ENCODE peak calls at places on chromosomes 3 and 15, in nine cellular contexts. R is HEK293T; C is activated effector memory CD4-positive, alpha-beta T cell treated with Interleukin-2 at 50 U/mL for 16 hours; Z is left ventricle myocardium superior; E is neural progenitor cell; A is tibial nerve; B is tibial artery; I is neural crest cell; K is fibroblast of the conjunctiva. G is an unnamed sample.
A peak's percentile ranks its signal among the peaks of the same experiment; 100 is the strongest.

GRCh38 chr3:107412376-107412775 is 35.1 kb downstream of the CCDC54 start:
- DNase-seq in K (no peak), C (no peak), R (no peak), Z (no peak), B (no peak), I (no peak), E (no peak), A (no peak), G (no peak)

GRCh38 chr3:124877617-124878016 is 9.5 kb downstream of the ITGB5 start:
- DNase-seq in I (no peak), R (no peak), E (no peak), K (no peak), B (no peak), A (no peak), C (no peak), Z (no peak), G (no peak)

GRCh38 chr15:91263632-91264477 is 163.8 kb downstream of the SV2B start:
- DNase-seq in Z (peak; percentile 80), A (peak; percentile 84), B (peak; percentile 86), E (no peak), I (no peak), C (no peak), R (no peak), K (no peak), G (peak; percentile 62)

GRCh38 chr15:101050647-101051290 is 131.6 kb downstream of the LRRK1 start:
- DNase-seq in Z (no peak), A (no peak), C (no peak), K (no peak), E (no peak), R (no peak), I (peak; percentile 0), B (no peak), G (no peak)

GRCh38 chr3:121758727-121759450 is 9.3 kb upstream of the GOLGB1 start:
- DNase-seq in B (no peak), I (no peak), Z (no peak), A (no peak), E (no peak), C (no peak), R (no peak), K (no peak), G (no peak)

GRCh38 chr3:17050051-17050450 is 165.3 kb downstream of the PLCL2 start:
- DNase-seq in I (no peak), Z (no peak), K (no peak), A (no peak), R (no peak), C (no peak), E (no peak), B (no peak), G (no peak)

GRCh38 chr3:56323986-56324420 is 144.3 kb downstream of the ERC2 start:
- DNase-seq in C (no peak), Z (no peak), K (no peak), R (no peak), I (no peak), A (no peak), E (peak; percentile 49), B (peak; percentile 23), G (no peak)

GRCh38 chr15:66220587-66220986 is 33.0 kb downstream of the MEGF11 start:
- DNase-seq in C (no peak), A (no peak), B (no peak), Z (no peak), K (no peak), R (no peak), I (no peak), E (no peak), G (no peak)

GRCh38 chr3:16945330-16945729 is 60.6 kb downstream of the PLCL2 start:
- DNase-seq in I (no peak), Z (no peak), A (no peak), R (no peak), E (no peak), K (peak; percentile 13), C (no peak), B (no peak), G (no peak)

GRCh38 chr15:51842852-51843737 is 13.6 kb downstream of the TMOD3 start:
- DNase-seq in C (no peak), B (no peak), I (no peak), R (no peak), Z (no peak), A (no peak), E (no peak), K (no peak), G (no peak)

GRCh38 chr3:129967761-129968160 is 6.8 kb upstream of the TRH start:
- DNase-seq in B (no peak), Z (no peak), C (no peak), E (no peak), A (no peak), R (no peak), K (no peak), I (no peak), G (no peak)

GRCh38 chr3:190260301-190260700 is 61.9 kb downstream of the CLDN1 start:
- DNase-seq in E (no peak), C (no peak), R (no peak), A (no peak), B (no peak), I (no peak), Z (no peak), K (no peak), G (no peak)

GRCh38 chr3:129313415-129313982 is 34.8 kb downstream of the HMCES start:
- DNase-seq in C (no peak), K (no peak), I (no peak), R (no peak), Z (no peak), B (no peak), E (no peak), A (no peak), G (no peak)

GRCh38 chr3:144931590-144931989 is 960.0 kb downstream of the DIPK2A start:
- DNase-seq in C (no peak), R (no peak), E (no peak), A (no peak), I (no peak), K (no peak), B (no peak), Z (no peak), G (no peak)

GRCh38 chr3:24923565-24923964 is 428.9 kb upstream of the THRB start:
- DNase-seq in Z (no peak), C (no peak), R (no peak), A (no peak), E (no peak), K (no peak), I (no peak), B (no peak), G (no peak)

GRCh38 chr3:2657408-2657807 is 452.8 kb downstream of the IL5RA start:
- DNase-seq in E (no peak), R (no peak), K (no peak), Z (no peak), I (no peak), A (no peak), C (no peak), B (no peak), G (no peak)

GRCh38 chr15:81595752-81596151 is 221.7 kb upstream of the TMC3 start:
- DNase-seq in R (no peak), E (no peak), C (no peak), A (no peak), Z (no peak), K (no peak), B (no peak), I (no peak), G (no peak)

GRCh38 chr3:187728930-187729583 is 16.2 kb downstream of the BCL6 start:
- DNase-seq in Z (no peak), I (no peak), K (no peak), E (no peak), A (no peak), B (no peak), C (no peak), R (no peak), G (no peak)

GRCh38 chr15:96264801-96265515 is 65.5 kb upstream of the NR2F2 start:
- DNase-seq in B (no peak), Z (no peak), I (peak; percentile 24), A (no peak), C (no peak), K (no peak), R (peak; percentile 37), E (no peak), G (no peak)

GRCh38 chr3:65672876-65673815 is 365.6 kb downstream of the MAGI1 start:
- DNase-seq in R (peak; percentile 55), K (peak; percentile 45), C (no peak), A (peak; percentile 32), E (peak; percentile 83), B (peak; percentile 49), I (peak; percentile 62), Z (peak; percentile 81), G (peak; percentile 70)

GRCh38 chr15:62344806-62345539 is 179.9 kb upstream of the C2CD4B start:
- DNase-seq in C (peak; percentile 35), I (peak; percentile 33), K (peak; percentile 24), E (peak; percentile 92), B (no peak), Z (no peak), A (no peak), R (peak; percentile 62), G (peak; percentile 54)

GRCh38 chr15:95304116-95304873 is 1026.2 kb upstream of the NR2F2 start:
- DNase-seq in E (no peak), A (no peak), K (peak; percentile 17), C (no peak), B (peak; percentile 30), R (no peak), I (no peak), Z (no peak), G (peak; percentile 44)

GRCh38 chr3:186021673-186022362 is 84.0 kb upstream of the TRA2B start:
- DNase-seq in B (peak; percentile 34), A (no peak), I (no peak), K (peak; percentile 87), E (no peak), C (no peak), R (no peak), Z (no peak), G (no peak)

GRCh38 chr3:126245811-126246727 is 65.7 kb upstream of the ALDH1L1 start:
- DNase-seq in E (peak; percentile 72), A (peak; percentile 46), C (no peak), R (peak; percentile 68), K (peak; percentile 53), Z (peak; percentile 63), B (peak; percentile 74), I (peak; percentile 48), G (peak; percentile 56)

GRCh38 chr15:66650433-66650832 is 51.6 kb upstream of the SMAD6 start:
- DNase-seq in C (no peak), K (no peak), E (no peak), A (peak; percentile 35), R (no peak), B (peak; percentile 75), I (no peak), Z (peak; percentile 59), G (peak; percentile 41)

GRCh38 chr15:91824256-91824655 is 29.3 kb upstream of the SLCO3A1 start:
- DNase-seq in E (no peak), R (no peak), A (no peak), I (no peak), B (no peak), K (no peak), Z (peak; percentile 50), C (no peak), G (peak; percentile 78)

GRCh38 chr15:49832421-49832980 is 211.7 kb downstream of the DTWD1 start:
- DNase-seq in Z (peak; percentile 27), A (no peak), I (no peak), R (no peak), B (no peak), K (no peak), C (no peak), E (peak; percentile 58), G (no peak)

GRCh38 chr15:76823303-76823702 is 81.8 kb downstream of the SCAPER start:
- DNase-seq in Z (no peak), K (no peak), I (no peak), A (no peak), R (no peak), B (no peak), E (no peak), C (no peak), G (no peak)

GRCh38 chr3:105368575-105369500 is 2.1 kb downstream of the ALCAM start:
- DNase-seq in I (peak; percentile 8), K (no peak), A (no peak), E (peak; percentile 66), Z (peak; percentile 38), C (peak; percentile 64), R (peak; percentile 25), B (peak; percentile 29), G (peak; percentile 14)

GRCh38 chr15:92797168-92798052 is 102.7 kb upstream of the CHD2 start:
- DNase-seq in Z (no peak), C (no peak), I (no peak), K (peak; percentile 77), E (peak; percentile 89), A (no peak), R (peak; percentile 59), B (no peak), G (no peak)

GRCh38 chr3:105862217-105862616 is 6.6 kb downstream of the CBLB start:
- DNase-seq in C (no peak), R (no peak), E (no peak), A (no peak), I (no peak), K (no peak), Z (no peak), B (no peak), G (no peak)

G was measured in heart right ventricle.